ENCODE peak calls at places on chromosomes 3 and 15, in six cellular contexts. F is LoVo; I is AG10803; A is activated CD8-positive, alpha-beta T cell treated with anti-CD3 and anti-CD28 coated beads for 36 hours; V is effector CD4-positive, alpha-beta T cell; Y is NCI-H1105 treated with DMSO at 0.1 percent for 48 hours. B is an unnamed sample.

GRCh38 chr3:47910777-47911440 is 105.3 kb downstream of the MAP4 start:
- DNase-seq in F (peak; percentile 5), I (peak; percentile 78), A (no peak), V (no peak), Y (no peak), B (peak; percentile 91)

GRCh38 chr15:85412956-85413854 is 32.8 kb downstream of the AKAP13 start:
- DNase-seq in F (peak; percentile 88), I (peak; percentile 74), A (peak; percentile 91), V (peak; percentile 65), Y (no peak), B (peak; percentile 86)

GRCh38 chr15:100343251-100343650 is 1.5 kb upstream of the ADAMTS17 start:
- DNase-seq in F (no peak), I (no peak), A (no peak), V (no peak), Y (no peak), B (no peak)

GRCh38 chr3:159645874-159646273 is 342.8 kb upstream of the IL12A start:
- DNase-seq in F (no peak), I (peak; percentile 71), A (no peak), V (no peak), Y (no peak), B (peak; percentile 44)

GRCh38 chr15:56869573-56869972 is 48.9 kb upstream of the TCF12 start:
- DNase-seq in F (no peak), I (peak; percentile 9), A (peak; percentile 72), V (no peak), Y (peak; percentile 6), B (peak; percentile 48)

GRCh38 chr15:70795311-70795665 is 31.9 kb upstream of the UACA start:
- DNase-seq in F (peak; percentile 82), I (peak; percentile 93), A (no peak), V (no peak), Y (no peak), B (peak; percentile 97)

GRCh38 chr3:9468460-9468859 is 71.0 kb downstream of the SETD5 start:
- DNase-seq in F (no peak), I (no peak), A (peak; percentile 22), V (no peak), Y (no peak), B (peak; percentile 20)

GRCh38 chr3:109643590-109643989 is 306.2 kb upstream of the DPPA4 start:
- DNase-seq in F (no peak), I (peak; percentile 25), A (peak; percentile 41), V (no peak), Y (no peak), B (peak; percentile 53)

GRCh38 chr15:34109775-34110663 is 8.1 kb downstream of the PGBD4 start:
- DNase-seq in F (peak; percentile 47), I (peak; percentile 47), A (peak; percentile 15), V (no peak), Y (peak; percentile 3), B (peak; percentile 60)

GRCh38 chr3:49657208-49657915 is 16.8 kb upstream of the APEH start:
- DNase-seq in F (no peak), I (no peak), A (no peak), V (no peak), Y (no peak), B (no peak)

GRCh38 chr15:33066584-33066983 is 127.9 kb downstream of the FMN1 start:
- DNase-seq in F (no peak), I (no peak), A (no peak), V (no peak), Y (no peak), B (no peak)

GRCh38 chr3:70308760-70309159 is 3.7 kb downstream of the MDFIC2 start:
- DNase-seq in F (no peak), I (no peak), A (peak; percentile 2), V (no peak), Y (no peak), B (peak; percentile 19)